ENCODE peak calls at places on chromosome 3, in eight cellular contexts. A is ovary, I is body of pancreas, V is heart left ventricle, K is prostate gland, H is tibial nerve, G is IMR-90, U is adrenal gland. B is an unnamed sample. For H3K27me3, the result is how much of the 10 kb centered on the place peaks cover.

GRCh38 chr3:51739100-51739499 is 32.2 kb downstream of the GRM2 start:
- DNase-seq in H (no peak), I (no peak), A (no peak), U (no peak), V (no peak), G (no peak), K (no peak), B (no peak)

GRCh38 chr3:136916200-136916599 is 41.6 kb upstream of the IL20RB start:
- DNase-seq in I (no peak), A (no peak), H (no peak), V (no peak), K (no peak), G (no peak), U (no peak), B (no peak)

GRCh38 chr3:23710555-23710954 is 95.2 kb upstream of the UBE2E1 start:
- DNase-seq in V (peak), I (no peak), K (no peak), G (peak), H (no peak), A (peak), U (no peak), B (peak)

GRCh38 chr3:37124431-37124830 is 50.0 kb downstream of the LRRFIP2 start:
- DNase-seq in H (no peak), I (no peak), K (no peak), U (no peak), V (no peak), G (no peak), A (no peak), B (no peak)

GRCh38 chr3:138351916-138352555 is 3.7 kb downstream of the MRAS start:
- DNase-seq in A (no peak), K (no peak), V (peak), H (no peak), U (no peak), I (no peak), G (peak), B (no peak)

GRCh38 chr3:12139111-12139511 is 19.6 kb downstream of the TIMP4 start:
- DNase-seq in G (peak), U (no peak), A (peak), I (no peak), H (peak), K (no peak), V (peak), B (peak)

GRCh38 chr3:37903734-37904133 is 42.1 kb downstream of the CTDSPL start:
- DNase-seq in K (no peak), I (no peak), V (no peak), G (no peak), U (no peak), H (no peak), A (no peak), B (no peak)

GRCh38 chr3:81769271-81769670 is 7.8 kb upstream of the GBE1 start:
- DNase-seq in I (no peak), G (peak), A (no peak), H (no peak), K (no peak), V (no peak), U (no peak), B (no peak)

GRCh38 chr3:123602325-123602724 is 17.5 kb upstream of the HACD2 start:
- DNase-seq in V (no peak), H (no peak), G (peak), I (peak), U (no peak), K (peak), A (no peak), B (no peak)

GRCh38 chr3:7508821-7509220 is 647.9 kb downstream of the GRM7 start:
- DNase-seq in U (no peak), G (no peak), I (no peak), H (no peak), A (no peak), K (no peak), V (no peak), B (no peak)

GRCh38 chr3:121748638-121749275 is 784 bp downstream of the GOLGB1 start:
- DNase-seq in K (no peak), V (no peak), I (peak), H (no peak), G (peak), A (no peak), U (peak), B (peak)

GRCh38 chr3:30578479-30578878 is 27.9 kb upstream of the TGFBR2 start:
- DNase-seq in H (peak), K (no peak), A (no peak), V (peak), G (peak), U (no peak), I (no peak), B (peak)

GRCh38 chr3:16239082-16239770 is 25.5 kb downstream of the DPH3 start:
- DNase-seq in K (no peak), I (no peak), A (peak), G (no peak), H (no peak), V (no peak), U (no peak), B (no peak)

GRCh38 chr3:109921509-109921908 is 584.2 kb upstream of the DPPA4 start:
- DNase-seq in H (no peak), G (no peak), U (no peak), V (no peak), K (no peak), I (no peak), A (no peak), B (no peak)

GRCh38 chr3:1404270-1404669 is 311.4 kb downstream of the CNTN6 start:
- DNase-seq in I (peak), G (no peak), U (no peak), V (no peak), A (no peak), K (no peak), H (no peak), B (no peak)

GRCh38 chr3:152496286-152496685 is 227.6 kb downstream of the MBNL1 start:
- DNase-seq in A (no peak), H (no peak), K (no peak), G (no peak), U (no peak), I (no peak), V (no peak), B (no peak)

GRCh38 chr3:181851063-181851462 is 139.3 kb downstream of the SOX2 start:
- DNase-seq in H (no peak), A (no peak), I (no peak), G (no peak), U (no peak), V (no peak), K (no peak), B (no peak)

GRCh38 chr3:163327086-163327485 is 1751.2 kb downstream of the SI start:
- DNase-seq in K (no peak), A (no peak), I (no peak), U (no peak), G (no peak), H (no peak), V (no peak), B (no peak)

GRCh38 chr3:46960801-46961200 is 15.7 kb downstream of the CCDC12 start:
- DNase-seq in V (no peak), H (no peak), G (no peak), I (no peak), K (no peak), A (no peak), U (no peak), B (no peak)

GRCh38 chr3:196837819-196838420 is 29.8 kb upstream of the SENP5 start:
- DNase-seq in H (peak), I (peak), V (peak), U (peak), A (peak), G (peak), K (peak), B (peak)

GRCh38 chr3:176661432-176661964 is 535.8 kb downstream of the TBL1XR1 start:
- DNase-seq in I (no peak), G (no peak), U (no peak), V (no peak), K (no peak), H (no peak), A (no peak), B (no peak)

GRCh38 chr3:164477403-164477802 is 600.9 kb downstream of the SI start:
- DNase-seq in G (no peak), I (no peak), U (no peak), H (no peak), V (no peak), A (no peak), K (no peak), B (no peak)

GRCh38 chr3:160157321-160157720 is 67.9 kb upstream of the C3orf80 start:
- DNase-seq in I (no peak), H (no peak), V (no peak), A (no peak), U (no peak), G (no peak), K (no peak), B (no peak)

DNA sequence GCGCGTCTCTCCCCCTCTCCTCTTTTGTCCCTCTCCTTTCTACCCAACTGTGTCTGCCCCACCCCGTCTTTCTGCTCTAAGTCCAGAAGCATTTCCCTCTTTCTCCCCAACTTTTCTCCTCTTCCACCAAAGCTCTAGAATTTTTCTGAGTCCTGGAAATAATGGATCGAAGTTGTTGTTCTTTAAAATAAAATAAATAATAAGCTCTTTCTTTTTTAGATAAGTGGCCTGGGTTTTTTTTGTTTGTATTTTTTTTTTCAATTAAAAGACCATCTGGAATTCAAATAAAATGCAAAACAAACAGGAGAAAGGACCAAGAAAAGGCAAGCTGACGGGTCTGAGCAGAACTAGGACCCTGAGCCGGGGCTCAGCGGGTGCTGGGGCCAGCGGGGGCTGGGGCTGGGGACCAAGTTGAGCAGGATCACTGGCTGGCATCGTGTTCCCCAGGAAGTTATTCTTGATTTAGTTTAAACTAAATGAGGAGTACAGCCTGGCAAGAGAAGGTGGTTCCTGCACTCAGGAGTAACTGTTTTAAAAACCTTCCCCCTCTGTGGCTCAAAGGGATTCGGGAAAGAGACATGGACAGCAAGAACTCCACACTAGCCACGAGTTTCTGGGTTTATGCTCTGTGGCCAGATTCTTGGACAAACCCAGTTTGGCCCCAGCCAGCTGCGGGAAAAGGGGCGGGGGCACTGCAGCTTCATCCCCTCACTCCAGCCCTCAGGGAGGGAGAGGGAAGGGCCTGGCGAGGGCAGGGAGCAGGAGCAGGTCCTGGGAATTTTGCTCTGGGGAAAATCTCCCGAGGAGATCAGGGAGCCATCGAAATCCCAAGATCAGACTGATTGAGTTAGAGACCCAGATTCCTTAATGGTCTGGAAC is 8.4 kb downstream of the GATA2 start:
- DNase-seq in G (no peak), U (no peak), K (no peak), V (no peak), H (no peak), A (no peak), I (no peak), B (no peak)
- H3K27me3 ChIP-seq in G (under half), U (half or more), K (under half), V (half or more), H (under half), A (under half), I (under half), B (half or more)

GRCh38 chr3:13343601-13344000 is 76.5 kb downstream of the NUP210 start:
- DNase-seq in A (no peak), U (no peak), K (no peak), G (no peak), H (no peak), I (no peak), V (no peak), B (no peak)

GRCh38 chr3:13346481-13347389 is 73.4 kb downstream of the NUP210 start:
- DNase-seq in U (no peak), I (no peak), A (no peak), H (peak), V (peak), K (no peak), G (no peak), B (peak)

GRCh38 chr3:13345772-13346171 is 74.3 kb downstream of the NUP210 start:
- DNase-seq in A (no peak), K (no peak), I (no peak), U (no peak), H (no peak), V (no peak), G (no peak), B (no peak)

GRCh38 chr3:13345284-13345683 is 74.8 kb downstream of the NUP210 start:
- DNase-seq in V (no peak), A (no peak), G (no peak), U (no peak), K (no peak), I (no peak), H (no peak), B (no peak)

GRCh38 chr3:13344663-13345062 is 75.5 kb downstream of the NUP210 start:
- DNase-seq in I (no peak), K (no peak), V (no peak), A (no peak), G (no peak), U (no peak), H (no peak), B (no peak)
- TF ChIP-seq POLR2A in I (no peak), K (no peak), V (no peak), A (no peak), G (no peak), U (no peak), H (no peak), B (no peak)

GRCh38 chr3:133894334-133895207 is 1.1 kb downstream of the RAB6B start:
- DNase-seq in H (no peak), U (no peak), I (peak), A (no peak), K (no peak), G (no peak), V (no peak), B (no peak)
- H3K27ac ChIP-seq in H (no peak), U (no peak), I (no peak), A (no peak), K (no peak), G (no peak), V (peak), B (no peak)

GRCh38 chr3:172449468-172450149 is 1.4 kb upstream of the GHSR start:
- DNase-seq in I (peak), G (peak), A (no peak), V (no peak), K (no peak), H (no peak), U (peak), B (no peak)
- H3K27me3 ChIP-seq in I (under half), G (under half), A (under half), V (half or more), K (under half), H (under half), U (half or more), B (half or more)

DNA sequence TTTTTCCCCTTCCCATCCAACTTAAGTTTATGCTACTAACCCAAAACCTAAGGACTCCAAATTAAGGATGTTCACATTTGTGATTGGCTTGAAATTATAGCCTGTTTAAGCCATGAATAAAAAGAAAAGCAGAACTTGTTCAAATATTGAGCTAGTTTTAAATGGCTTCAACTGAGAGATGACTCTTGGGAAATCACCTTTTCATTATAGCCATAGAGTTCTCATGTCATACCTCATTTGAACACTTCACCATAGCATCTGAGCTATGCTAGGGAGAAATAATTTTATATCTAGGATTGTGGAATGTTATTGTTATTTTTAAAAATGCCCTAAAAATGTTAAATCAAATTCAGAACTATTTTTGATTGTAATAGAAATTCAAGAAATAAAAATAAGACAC is 409.2 kb upstream of the RARB start:
- DNase-seq in K (no peak), G (no peak), V (no peak), I (no peak), A (no peak), H (no peak), U (no peak), B (no peak)
- TF ChIP-seq POLR2A in K (no peak), G (no peak), V (no peak), I (no peak), A (no peak), H (no peak), U (no peak), B (no peak)

DNA sequence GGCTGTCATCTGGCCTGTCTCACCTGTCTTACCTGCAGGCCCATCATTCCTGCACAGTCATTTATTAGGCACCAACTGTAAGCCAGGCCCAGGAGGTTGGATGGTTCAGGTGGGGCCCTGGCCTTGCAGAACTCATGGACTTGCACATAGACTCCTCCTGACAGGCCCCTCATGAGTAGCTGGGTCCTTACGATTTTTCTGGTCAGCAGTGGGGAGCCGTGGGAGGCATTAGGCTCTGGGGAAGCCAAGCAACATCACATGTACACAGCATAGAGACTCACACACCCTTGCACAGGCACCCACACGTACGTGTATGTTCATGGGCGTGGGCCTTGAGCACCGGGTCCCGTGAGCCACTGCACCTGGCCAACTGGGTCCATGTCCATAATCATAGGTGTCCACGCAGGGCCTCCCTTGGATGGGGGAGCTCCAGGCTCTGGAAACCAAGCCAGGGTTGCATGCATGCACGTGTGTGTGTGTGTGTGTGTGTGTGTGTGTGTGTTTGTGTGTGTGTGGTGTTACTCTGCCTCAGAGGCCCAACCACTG is 20.3 kb downstream of the CISH start:
- DNase-seq in V (no peak), K (no peak), G (no peak), A (no peak), H (no peak), U (no peak), I (no peak), B (no peak)
- H3K27ac ChIP-seq in V (no peak), K (no peak), G (no peak), A (no peak), H (no peak), U (peak), I (peak), B (peak)

DNA sequence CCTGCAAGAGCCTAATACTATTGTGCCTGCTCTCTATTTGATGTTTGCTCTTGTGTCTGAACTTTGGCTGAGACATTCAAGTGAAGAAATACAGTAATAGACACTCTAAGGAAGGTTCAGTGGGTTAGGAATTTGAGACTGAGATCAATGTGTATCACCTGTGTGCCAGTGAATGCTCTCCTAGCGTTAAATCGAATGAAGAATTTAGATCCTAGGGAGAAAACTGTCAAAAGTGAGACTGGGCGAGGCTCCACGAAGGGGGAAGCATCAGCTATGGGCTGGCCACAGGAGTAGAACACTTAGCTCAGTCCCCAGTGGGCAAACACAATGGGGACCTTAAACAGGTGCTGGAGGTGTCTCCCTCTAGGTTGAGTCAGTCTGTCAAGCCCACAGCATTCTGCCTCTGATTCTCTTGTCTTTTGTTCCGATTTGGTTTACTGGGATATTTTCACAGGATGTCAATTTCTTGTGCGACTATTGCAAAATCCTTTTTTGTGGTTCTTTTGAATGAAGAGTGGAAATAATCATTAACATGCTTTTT is 1.3 kb downstream of the ROBO2 start:
- DNase-seq in I (no peak), H (no peak), K (no peak), A (no peak), V (no peak), G (no peak), U (no peak), B (no peak)
- H3K27me3 ChIP-seq in I (under half), H (under half), K (under half), A (under half), V (under half), G (under half), U (under half), B (half or more)

B was measured in transverse colon.